ENCODE peak calls at places on chromosome 3, in five cellular contexts. X is epithelial cell of esophagus; F is AG10803; Q is iPS DF 6.9; V is activated CD4-positive, CD25-positive, alpha-beta regulatory T cell treated with anti-CD3 and anti-CD28 coated beads, Interleukin-2, amount 50 U/mL, for 72 hours. D is an unnamed sample.

GRCh38 chr3:172040976-172041963 is 1.9 kb downstream of the FNDC3B start:
- DNase-seq in X (peak; percentile 51), F (peak; percentile 78), Q (no peak), V (no peak), D (no peak)

GRCh38 chr3:35651888-35652287 is 12.6 kb downstream of the ARPP21 start:
- DNase-seq in X (peak; percentile 28), F (no peak), Q (no peak), V (no peak), D (no peak)

GRCh38 chr3:188760408-188760807 is 411.4 kb upstream of the TPRG1 start:
- DNase-seq in X (peak; percentile 88), F (peak; percentile 25), Q (no peak), V (no peak), D (no peak)

GRCh38 chr3:190122198-190122771 is 1.6 kb upstream of the P3H2 start:
- DNase-seq in X (no peak), F (no peak), Q (no peak), V (no peak), D (no peak)

GRCh38 chr3:108791473-108791872 is 31.1 kb upstream of the TRAT1 start:
- DNase-seq in X (no peak), F (no peak), Q (no peak), V (no peak), D (no peak)

GRCh38 chr3:135641771-135642170 is 323.8 kb upstream of the PPP2R3A start:
- DNase-seq in X (no peak), F (no peak), Q (no peak), V (no peak), D (no peak)

GRCh38 chr3:185789134-185789533 is 35.7 kb downstream of the IGF2BP2 start:
- DNase-seq in X (no peak), F (no peak), Q (no peak), V (no peak), D (no peak)

GRCh38 chr3:3286014-3286413 is 106.5 kb upstream of the CRBN start:
- DNase-seq in X (no peak), F (no peak), Q (no peak), V (no peak), D (no peak)

GRCh38 chr3:138389841-138390581 is 41.6 kb downstream of the MRAS start:
- DNase-seq in X (peak; percentile 95), F (peak; percentile 96), Q (no peak), V (no peak), D (peak; percentile 74)

GRCh38 chr3:184255291-184256039 is 5.9 kb downstream of the CAMK2N2 start:
- DNase-seq in X (peak; percentile 91), F (no peak), Q (no peak), V (no peak), D (no peak)

GRCh38 chr3:155664922-155665695 is 79.8 kb downstream of the PLCH1 start:
- DNase-seq in X (peak; percentile 71), F (peak; percentile 96), Q (no peak), V (no peak), D (peak; percentile 71)

GRCh38 chr3:23696842-23697241 is 108.9 kb upstream of the UBE2E1 start:
- DNase-seq in X (peak; percentile 33), F (no peak), Q (no peak), V (no peak), D (no peak)

GRCh38 chr3:182092662-182093262 is 381.0 kb downstream of the SOX2 start:
- DNase-seq in X (no peak), F (no peak), Q (no peak), V (no peak), D (no peak)

GRCh38 chr3:111764645-111765091 is 94.4 kb upstream of the PHLDB2 start:
- DNase-seq in X (peak; percentile 77), F (peak; percentile 64), Q (no peak), V (no peak), D (no peak)

GRCh38 chr3:186705882-186706780 is 11.0 kb upstream of the KNG1 start:
- DNase-seq in X (no peak), F (no peak), Q (no peak), V (peak; percentile 41), D (no peak)

GRCh38 chr3:179713643-179714090 is 60.8 kb downstream of the USP13 start:
- DNase-seq in X (no peak), F (peak; percentile 81), Q (no peak), V (no peak), D (no peak)

GRCh38 chr3:152656207-152657001 is 178.5 kb upstream of the P2RY1 start:
- DNase-seq in X (no peak), F (no peak), Q (no peak), V (no peak), D (no peak)

GRCh38 chr3:58585994-58586393 is 8.8 kb upstream of the FAM107A start:
- DNase-seq in X (no peak), F (no peak), Q (no peak), V (no peak), D (no peak)

GRCh38 chr3:151047636-151048035 is 37.8 kb upstream of the MED12L start:
- DNase-seq in X (peak; percentile 16), F (peak; percentile 6), Q (no peak), V (no peak), D (no peak)

GRCh38 chr3:115423170-115423569 is 200.1 kb upstream of the GAP43 start:
- DNase-seq in X (peak; percentile 6), F (peak; percentile 13), Q (no peak), V (no peak), D (no peak)

GRCh38 chr3:105328338-105328730 is 38.4 kb upstream of the ALCAM start:
- DNase-seq in X (peak; percentile 86), F (no peak), Q (no peak), V (no peak), D (no peak)

GRCh38 chr3:172153335-172153861 is 114.0 kb downstream of the FNDC3B start:
- DNase-seq in X (peak; percentile 96), F (peak; percentile 98), Q (no peak), V (no peak), D (peak; percentile 98)

GRCh38 chr3:180306691-180307090 is 270.0 kb upstream of the PEX5L start:
- DNase-seq in X (peak; percentile 78), F (peak; percentile 56), Q (no peak), V (no peak), D (no peak)

GRCh38 chr3:94179059-94179458 is 116.2 kb downstream of the NSUN3 start:
- DNase-seq in X (no peak), F (no peak), Q (no peak), V (no peak), D (no peak)

GRCh38 chr3:64463981-64464380 is 223.8 kb downstream of the ADAMTS9 start:
- DNase-seq in X (no peak), F (no peak), Q (no peak), V (no peak), D (no peak)

GRCh38 chr3:188510366-188510765 is 356.4 kb downstream of the LPP start:
- DNase-seq in X (peak; percentile 76), F (peak; percentile 64), Q (no peak), V (no peak), D (no peak)

GRCh38 chr3:189334064-189334920 is 162.5 kb downstream of the TPRG1 start:
- DNase-seq in X (peak; percentile 78), F (peak; percentile 55), Q (no peak), V (no peak), D (no peak)

GRCh38 chr3:45677045-45677436 is 12.2 kb upstream of the SACM1L start:
- DNase-seq in X (peak; percentile 92), F (peak; percentile 83), Q (no peak), V (no peak), D (no peak)

GRCh38 chr3:42228796-42229195 is 37.2 kb downstream of the CCK start:
- DNase-seq in X (peak; percentile 31), F (no peak), Q (no peak), V (no peak), D (no peak)

GRCh38 chr3:73148207-73148606 is 86.7 kb downstream of the EBLN2 start:
- DNase-seq in X (no peak), F (no peak), Q (no peak), V (no peak), D (no peak)

GRCh38 chr3:154126651-154127050 is 5.5 kb downstream of the ARHGEF26 start:
- DNase-seq in X (peak; percentile 53), F (no peak), Q (no peak), V (no peak), D (no peak)

GRCh38 chr3:150183619-150184425 is 213.1 kb upstream of the PFN2 start:
- DNase-seq in X (peak; percentile 77), F (peak; percentile 80), Q (peak; percentile 64), V (peak; percentile 31), D (no peak)

GRCh38 chr3:104359546-104359945 is 1007.2 kb upstream of the ALCAM start:
- DNase-seq in X (peak; percentile 62), F (peak; percentile 96), Q (no peak), V (no peak), D (no peak)

GRCh38 chr3:32495085-32495484 is 7.6 kb downstream of the CMTM6 start:
- DNase-seq in X (peak; percentile 26), F (no peak), Q (no peak), V (no peak), D (no peak)

GRCh38 chr3:180059351-180059750 is 22.6 kb upstream of the PEX5L start:
- DNase-seq in X (peak; percentile 65), F (peak; percentile 1), Q (no peak), V (no peak), D (no peak)

GRCh38 chr3:44721231-44722102 is 8.0 kb upstream of the ZNF501 start:
- DNase-seq in X (peak; percentile 8), F (no peak), Q (no peak), V (no peak), D (no peak)

GRCh38 chr3:142574665-142575064 is 3.9 kb downstream of the ATR start:
- DNase-seq in X (no peak), F (no peak), Q (no peak), V (no peak), D (no peak)

GRCh38 chr3:64440498-64440897 is 215.2 kb upstream of the PRICKLE2 start:
- DNase-seq in X (peak; percentile 92), F (peak; percentile 81), Q (no peak), V (no peak), D (no peak)